ENCODE peak calls at places on chromosomes 6 and 20, in six cellular contexts. C is AG04450, E is astrocyte of the spinal cord, H is GM12865, F is HL-60, N is retinal pigment epithelial cell. T is an unnamed sample.

GRCh38 chr6:1890071-1890470 is 280.4 kb downstream of the FOXC1 start:
- DNase-seq in C (no peak), E (no peak), H (peak; percentile 12), F (no peak), N (no peak), T (no peak)

GRCh38 chr6:26342106-26342999 is 22.6 kb upstream of the BTN3A2 start:
- DNase-seq in C (no peak), E (peak; percentile 54), H (peak; percentile 82), F (no peak), N (no peak), T (no peak)

GRCh38 chr20:38805958-38806854 is 709 bp downstream of the PPP1R16B start:
- DNase-seq in C (no peak), E (no peak), H (peak; percentile 51), F (no peak), N (no peak), T (no peak)

GRCh38 chr6:145733770-145734169 is 1.6 kb downstream of the EPM2A start:
- DNase-seq in C (no peak), E (no peak), H (no peak), F (peak; percentile 45), N (no peak), T (no peak)

GRCh38 chr6:8085053-8085511 is 17.3 kb downstream of the EEF1E1 start:
- DNase-seq in C (peak; percentile 79), E (peak; percentile 93), H (no peak), F (peak; percentile 40), N (peak; percentile 78), T (peak; percentile 91)

GRCh38 chr6:111591901-111592461 is 13.7 kb downstream of the TRAF3IP2 start:
- DNase-seq in C (no peak), E (no peak), H (no peak), F (no peak), N (no peak), T (no peak)

GRCh38 chr6:22363166-22363965 is 66.5 kb upstream of the PRL start:
- DNase-seq in C (no peak), E (no peak), H (peak; percentile 67), F (no peak), N (no peak), T (no peak)

GRCh38 chr6:20319520-20320357 is 81.9 kb upstream of the E2F3 start:
- DNase-seq in C (no peak), E (no peak), H (peak; percentile 97), F (peak; percentile 91), N (no peak), T (no peak)

GRCh38 chr20:64115171-64115911 is 8.0 kb upstream of the NPBWR2 start:
- DNase-seq in C (no peak), E (no peak), H (no peak), F (no peak), N (no peak), T (no peak)

GRCh38 chr6:17458971-17459370 is 65.6 kb downstream of the CAP2 start:
- DNase-seq in C (no peak), E (no peak), H (no peak), F (no peak), N (no peak), T (no peak)

GRCh38 chr6:69179681-69180080 is 544.6 kb downstream of the ADGRB3 start:
- DNase-seq in C (no peak), E (no peak), H (peak; percentile 20), F (no peak), N (no peak), T (no peak)

GRCh38 chr6:55456016-55456415 is 123.0 kb downstream of the HMGCLL1 start:
- DNase-seq in C (no peak), E (peak; percentile 19), H (no peak), F (no peak), N (no peak), T (no peak)

GRCh38 chr20:31720486-31721407 is 1.9 kb downstream of the BCL2L1 start:
- DNase-seq in C (no peak), E (no peak), H (peak; percentile 59), F (no peak), N (no peak), T (no peak)

GRCh38 chr6:117191448-117191847 is 73.9 kb upstream of the VGLL2 start:
- DNase-seq in C (no peak), E (no peak), H (no peak), F (no peak), N (no peak), T (no peak)
- H3K4me3 ChIP-seq in C (no peak overlapping the region), E (no peak overlapping the region), H (no peak overlapping the region), F (no peak overlapping the region), N (no peak overlapping the region), T (no peak overlapping the region)

GRCh38 chr6:33217681-33218080 is 9.4 kb downstream of the RING1 start:
- DNase-seq in C (no peak), E (no peak), H (no peak), F (no peak), N (no peak), T (no peak)
- TF ChIP-seq CTCF in C (no peak), E (no peak), H (no peak), F (no peak), N (no peak), T (no peak)

GRCh38 chr20:55882286-55882685 is 123.0 kb downstream of the CBLN4 start:
- DNase-seq in C (no peak), E (no peak), H (no peak), F (no peak), N (no peak), T (no peak)

GRCh38 chr20:55881204-55881603 is 124.1 kb downstream of the CBLN4 start:
- DNase-seq in C (no peak), E (no peak), H (no peak), F (no peak), N (no peak), T (no peak)

GRCh38 chr20:55880361-55880760 is 125.0 kb downstream of the CBLN4 start:
- DNase-seq in C (no peak), E (no peak), H (no peak), F (no peak), N (no peak), T (no peak)

GRCh38 chr20:55888655-55889054 is 116.7 kb downstream of the CBLN4 start:
- DNase-seq in C (no peak), E (no peak), H (no peak), F (no peak), N (no peak), T (no peak)

DNA sequence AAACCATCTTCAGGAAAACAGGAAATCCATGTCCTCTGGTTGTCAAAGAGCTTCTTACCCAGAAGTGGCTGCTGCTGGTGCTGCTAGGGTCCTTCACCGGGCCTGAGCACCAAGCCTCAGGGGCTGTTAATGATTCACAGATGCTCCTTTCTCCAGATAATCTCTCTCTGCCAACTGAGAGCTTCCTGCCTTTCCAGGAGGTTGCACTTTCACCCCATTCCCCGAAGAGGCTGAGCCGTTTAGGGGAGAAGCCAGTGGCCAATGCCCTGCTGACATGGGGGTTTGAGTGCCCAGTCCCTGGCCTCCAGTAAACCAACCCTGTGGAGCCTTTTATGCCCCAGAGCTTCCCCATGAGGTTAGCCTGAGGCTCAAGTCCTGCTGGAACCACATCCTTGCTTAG is 122.4 kb downstream of the CBLN4 start:
- DNase-seq in C (no peak), E (no peak), H (no peak), F (no peak), N (no peak), T (no peak)
- H3K4me3 ChIP-seq in C (no peak overlapping the region), E (no peak overlapping the region), H (no peak overlapping the region), F (no peak overlapping the region), N (no peak overlapping the region), T (no peak overlapping the region)

GRCh38 chr20:61599061-61599930 is 347.2 kb downstream of the CDH4 start:
- DNase-seq in C (no peak), E (no peak), H (no peak), F (no peak), N (no peak), T (no peak)
- TF ChIP-seq CTCF in C (no peak), E (no peak), H (no peak), F (no peak), N (peak; percentile 38), T (no peak)

DNA sequence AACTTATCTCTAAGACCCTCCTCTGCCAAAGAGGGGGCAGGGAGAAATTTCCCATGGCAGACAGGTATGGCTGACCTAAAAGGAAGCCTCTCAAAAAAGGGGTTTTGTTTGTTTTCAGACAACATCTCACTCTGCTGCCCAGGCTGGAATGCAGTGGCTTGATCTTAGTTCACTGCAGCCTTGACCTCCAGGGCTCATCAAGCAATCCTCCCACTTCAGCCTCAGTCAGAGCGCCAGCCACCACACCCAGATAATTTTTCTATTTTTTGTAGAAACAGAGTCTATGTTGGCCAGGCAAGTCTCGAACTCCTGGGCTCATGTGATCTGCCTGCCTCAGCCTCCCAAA is 3.8 kb downstream of the EZR start:
- DNase-seq in C (no peak), E (no peak), H (no peak), F (no peak), N (no peak), T (no peak)
- H3K4me3 ChIP-seq in C (no peak overlapping the region), E (peak overlapping the region; percentile 72), H (peak overlapping the region; percentile 60), F (no peak overlapping the region), N (peak overlapping the region; percentile 99), T (peak overlapping the region; percentile 76)

DNA sequence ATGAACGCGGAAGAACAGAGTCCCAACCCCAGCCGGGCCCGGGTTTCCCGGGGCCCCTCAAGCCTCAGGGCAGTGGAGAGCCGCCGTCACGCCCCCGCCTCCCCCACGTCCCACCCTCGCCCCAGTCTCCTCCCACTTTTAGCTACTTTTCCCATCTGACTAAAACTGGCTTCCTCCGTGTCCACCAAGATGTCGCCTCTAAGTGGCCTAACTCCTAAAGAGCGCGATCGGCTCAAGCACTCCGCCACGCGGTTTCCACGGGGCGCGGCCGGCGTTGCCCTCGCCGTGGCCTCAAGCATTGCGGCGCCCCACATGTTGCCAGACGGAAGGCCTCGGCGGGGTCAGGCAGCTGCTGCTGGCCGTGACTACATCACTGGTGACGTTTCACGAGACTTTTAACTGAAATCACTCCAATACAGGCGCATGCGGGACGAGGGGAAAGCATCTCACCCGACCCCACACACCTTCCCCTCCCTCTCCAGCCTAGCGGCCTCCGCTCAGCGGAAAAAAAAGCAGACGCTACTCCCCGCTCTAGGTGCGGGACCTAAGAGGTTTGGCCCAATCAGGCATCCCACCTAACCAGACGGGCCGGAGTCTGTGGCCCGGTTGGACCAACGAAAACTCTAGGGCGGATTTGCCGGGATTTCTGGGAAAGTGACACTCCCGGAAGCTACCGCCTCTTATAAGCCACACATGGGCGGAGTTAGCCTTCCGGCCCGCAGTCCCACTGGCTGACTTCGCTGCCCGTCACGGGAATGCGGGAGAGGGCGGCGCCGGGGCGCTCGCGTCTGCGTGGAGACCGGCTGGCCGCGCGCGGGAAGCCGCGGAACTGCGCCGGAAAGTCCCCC is at the start of gene NXT1:
- DNase-seq in C (peak; percentile 97), E (peak; percentile 99), H (peak; percentile 98), F (peak; percentile 97), N (peak; percentile 95), T (peak; percentile 93)
- TF ChIP-seq CTCF in C (no peak), E (peak; percentile 6), H (no peak), F (no peak), N (no peak), T (no peak)